ENCODE peak calls at places on chromosomes 13 and 19, in ten cellular contexts. A is posterior cingulate gyrus, G is cardiac muscle cell, V is fibroblast of pulmonary artery, M is HCEC 1CT, H is fibroblast of lung, B is KBM-7, S is hippocampal formation, Q is retinal pigment epithelial cell, R is RPMI7951. U is an unnamed sample.

GRCh38 chr13:109610517-109610916 is 175.9 kb downstream of the IRS2 start:
- DNase-seq in A (peak; percentile 48), G (peak; percentile 27), V (peak; percentile 23), M (peak; percentile 20), H (peak; percentile 7), B (peak; percentile 45), S (no peak), Q (no peak), R (peak; percentile 0), U (no peak)

GRCh38 chr19:19655641-19656343 is 7.7 kb downstream of the ATP13A1 start:
- DNase-seq in A (no peak), G (no peak), V (no peak), M (no peak), H (no peak), B (no peak), S (no peak), Q (no peak), R (no peak), U (no peak)

GRCh38 chr13:40187324-40187795 is 479.1 kb downstream of the FOXO1 start:
- DNase-seq in A (no peak), G (no peak), V (no peak), M (no peak), H (no peak), B (no peak), S (no peak), Q (no peak), R (no peak), U (no peak)

GRCh38 chr13:28582225-28582891 is 76.6 kb upstream of the POMP start:
- DNase-seq in A (no peak), G (peak; percentile 23), V (peak; percentile 31), M (peak; percentile 15), H (peak; percentile 32), B (peak; percentile 35), S (no peak), Q (no peak), R (no peak), U (no peak)

GRCh38 chr19:8484331-8484894 is 18.0 kb downstream of the PRAM1 start:
- DNase-seq in A (no peak), G (no peak), V (no peak), M (no peak), H (no peak), B (peak; percentile 36), S (peak; percentile 18), Q (peak; percentile 46), R (no peak), U (no peak)

GRCh38 chr19:30584121-30584520 is 211.9 kb downstream of the ZNF536 start:
- DNase-seq in A (no peak), G (no peak), V (no peak), M (no peak), H (no peak), B (no peak), S (no peak), Q (no peak), R (no peak), U (no peak)

GRCh38 chr13:40404967-40405716 is 261.3 kb downstream of the FOXO1 start:
- DNase-seq in A (no peak), G (no peak), V (no peak), M (no peak), H (no peak), B (no peak), S (no peak), Q (no peak), R (no peak), U (no peak)

GRCh38 chr13:75836441-75836840 is 200.3 kb downstream of the LMO7 start:
- DNase-seq in A (no peak), G (no peak), V (no peak), M (no peak), H (no peak), B (no peak), S (no peak), Q (no peak), R (no peak), U (no peak)

GRCh38 chr19:51783373-51783772 is 11.6 kb upstream of the FPR3 start:
- DNase-seq in A (no peak), G (no peak), V (peak; percentile 48), M (no peak), H (no peak), B (peak; percentile 91), S (no peak), Q (no peak), R (peak; percentile 72), U (no peak)

GRCh38 chr13:93218583-93218982 is 8.0 kb upstream of the GPC6 start:
- DNase-seq in A (no peak), G (no peak), V (no peak), M (no peak), H (no peak), B (no peak), S (no peak), Q (no peak), R (no peak), U (no peak)

GRCh38 chr19:13669780-13670355 is 94.5 kb upstream of the MRI1 start:
- DNase-seq in A (no peak), G (no peak), V (no peak), M (no peak), H (no peak), B (no peak), S (peak; percentile 43), Q (no peak), R (no peak), U (no peak)

GRCh38 chr13:81957121-81957520 is 1616.2 kb upstream of the SPRY2 start:
- DNase-seq in A (no peak), G (no peak), V (no peak), M (no peak), H (no peak), B (no peak), S (no peak), Q (no peak), R (no peak), U (no peak)

GRCh38 chr13:114109646-114110045 is 22.8 kb downstream of the RASA3 start:
- DNase-seq in A (peak; percentile 69), G (no peak), V (no peak), M (no peak), H (no peak), B (no peak), S (no peak), Q (no peak), R (peak; percentile 71), U (no peak)

GRCh38 chr13:80342541-80343371 is 1.8 kb upstream of the SPRY2 start:
- DNase-seq in A (peak; percentile 91), G (peak; percentile 87), V (peak; percentile 79), M (peak; percentile 60), H (peak; percentile 77), B (peak; percentile 85), S (peak; percentile 89), Q (no peak), R (peak; percentile 66), U (peak; percentile 50)

GRCh38 chr19:15231256-15231655 is 992 bp downstream of the EPHX3 start:
- DNase-seq in A (no peak), G (no peak), V (no peak), M (no peak), H (no peak), B (no peak), S (no peak), Q (no peak), R (no peak), U (no peak)

U was measured in KG1.